ENCODE peak calls at places on chromosomes 3 and 15, in six cellular contexts. L is effector CD4-positive, alpha-beta T cell; K is Daoy; F is kidney glomerular epithelial cell; B is caudate nucleus; S is DMS153. Q is an unnamed sample.

GRCh38 chr15:68997050-68997449 is 17.4 kb upstream of the NOX5 start:
- DNase-seq in L (no peak), K (no peak), F (no peak), B (no peak), S (no peak), Q (no peak)

GRCh38 chr3:107367353-107367752 is 9.9 kb upstream of the CCDC54 start:
- DNase-seq in L (no peak), K (peak), F (peak), B (no peak), S (no peak), Q (no peak)

GRCh38 chr3:105401691-105402149 is 35.0 kb downstream of the ALCAM start:
- DNase-seq in L (no peak), K (peak), F (peak), B (no peak), S (no peak), Q (no peak)

GRCh38 chr3:11367116-11367781 is 95.1 kb downstream of the ATG7 start:
- DNase-seq in L (no peak), K (no peak), F (no peak), B (no peak), S (no peak), Q (no peak)

GRCh38 chr3:123390865-123391613 is 57.9 kb downstream of the ADCY5 start:
- DNase-seq in L (no peak), K (no peak), F (no peak), B (no peak), S (no peak), Q (no peak)

GRCh38 chr3:11641683-11642407 is 1.9 kb downstream of the VGLL4 start:
- DNase-seq in L (no peak), K (peak), F (peak), B (no peak), S (no peak), Q (no peak)

GRCh38 chr15:78044407-78045155 is 32.9 kb downstream of the TBC1D2B start:
- DNase-seq in L (no peak), K (no peak), F (no peak), B (no peak), S (no peak), Q (no peak)

GRCh38 chr3:64445318-64446300 is 220.3 kb upstream of the PRICKLE2 start:
- DNase-seq in L (no peak), K (peak), F (peak), B (no peak), S (no peak), Q (no peak)

GRCh38 chr3:138464490-138464860 is 30.1 kb downstream of the ESYT3 start:
- DNase-seq in L (no peak), K (no peak), F (no peak), B (no peak), S (no peak), Q (no peak)

GRCh38 chr3:119310052-119310451 is 15.9 kb downstream of the ARHGAP31 start:
- DNase-seq in L (no peak), K (peak), F (peak), B (no peak), S (no peak), Q (no peak)

GRCh38 chr3:124886168-124887051 is 755 bp downstream of the ITGB5 start:
- DNase-seq in L (no peak), K (peak), F (peak), B (peak), S (no peak), Q (peak)

GRCh38 chr15:51444112-51444511 is 102.7 kb downstream of the GLDN start:
- DNase-seq in L (no peak), K (no peak), F (no peak), B (no peak), S (no peak), Q (no peak)

GRCh38 chr3:29440321-29441019 is 159.6 kb downstream of the RBMS3 start:
- DNase-seq in L (no peak), K (no peak), F (peak), B (no peak), S (peak), Q (no peak)

GRCh38 chr3:45946307-45946706 is 3.0 kb downstream of the CXCR6 start:
- DNase-seq in L (no peak), K (no peak), F (no peak), B (no peak), S (no peak), Q (no peak)

GRCh38 chr3:101163554-101163953 is 156.8 kb downstream of the IMPG2 start:
- DNase-seq in L (no peak), K (no peak), F (no peak), B (no peak), S (no peak), Q (no peak)

GRCh38 chr3:16877527-16877926 is 7.2 kb upstream of the PLCL2 start:
- DNase-seq in L (no peak), K (no peak), F (no peak), B (no peak), S (peak), Q (no peak)

GRCh38 chr15:47507221-47507985 is 209.9 kb upstream of the SEMA6D start:
- DNase-seq in L (no peak), K (no peak), F (no peak), B (no peak), S (no peak), Q (no peak)

GRCh38 chr3:194397757-194398312 is 1.2 kb downstream of the GP5 start:
- DNase-seq in L (no peak), K (no peak), F (no peak), B (no peak), S (no peak), Q (no peak)

GRCh38 chr3:113441051-113441770 is at the start of gene CFAP44:
- DNase-seq in L (peak), K (no peak), F (peak), B (peak), S (peak), Q (peak)

GRCh38 chr15:74780983-74781672 is 752 bp upstream of the CSK start:
- DNase-seq in L (no peak), K (no peak), F (no peak), B (no peak), S (no peak), Q (no peak)

GRCh38 chr15:36791849-36792618 is 212.6 kb downstream of the CDIN1 start:
- DNase-seq in L (no peak), K (no peak), F (no peak), B (no peak), S (no peak), Q (no peak)

GRCh38 chr3:79002465-79003372 is 765.1 kb downstream of the ROBO1 start:
- DNase-seq in L (no peak), K (no peak), F (no peak), B (no peak), S (no peak), Q (no peak)

GRCh38 chr3:14126017-14126902 is 1.4 kb downstream of the TMEM43 start:
- DNase-seq in L (no peak), K (no peak), F (no peak), B (no peak), S (no peak), Q (no peak)

GRCh38 chr3:15645740-15646490 is 44.4 kb downstream of the BTD start:
- DNase-seq in L (no peak), K (peak), F (peak), B (peak), S (no peak), Q (no peak)

GRCh38 chr15:58947179-58947578 is 13.7 kb upstream of the SLTM start:
- DNase-seq in L (no peak), K (peak), F (no peak), B (no peak), S (no peak), Q (no peak)

GRCh38 chr3:124664804-124665203 is 65.4 kb upstream of the UMPS start:
- DNase-seq in L (no peak), K (no peak), F (peak), B (no peak), S (no peak), Q (no peak)

Q was measured in activated CD4-positive, alpha-beta T cell treated with anti-CD3 and anti-CD28 coated beads, Interleukin-2, amount 50 U/mL, for 1 hour.